ENCODE peak calls at places on chromosome 1, in seven cellular contexts. V, E, J, G, Y, W and T are unnamed samples.

GRCh38 chr1:145806844-145807243 is 17.1 kb downstream of the RNF115 start:
- DNase-seq in G (no peak), Y (no peak), J (no peak), V (no peak), W (no peak), E (no peak), T (no peak)

GRCh38 chr1:30777060-30777905 is 19.7 kb upstream of the LAPTM5 start:
- DNase-seq in J (no peak), Y (peak), V (no peak), E (no peak), G (no peak), W (no peak), T (no peak)

GRCh38 chr1:31926846-31927660 is 11.1 kb downstream of the PTP4A2 start:
- DNase-seq in G (no peak), V (no peak), Y (no peak), W (no peak), J (no peak), E (no peak), T (no peak)

GRCh38 chr1:14476170-14476955 is 122.1 kb upstream of the KAZN start:
- DNase-seq in Y (peak), J (no peak), E (peak), G (no peak), W (no peak), V (no peak), T (no peak)

GRCh38 chr1:29256979-29257804 is 20.9 kb downstream of the PTPRU start:
- DNase-seq in Y (peak), J (no peak), W (no peak), G (peak), V (no peak), E (no peak), T (no peak)

GRCh38 chr1:167412072-167412471 is 106.3 kb downstream of the CD247 start:
- DNase-seq in E (no peak), W (no peak), J (no peak), Y (no peak), V (no peak), G (no peak), T (no peak)

GRCh38 chr1:3009021-3009420 is 12.2 kb upstream of the ACTRT2 start:
- DNase-seq in G (peak), E (no peak), Y (no peak), J (no peak), V (no peak), W (no peak), T (no peak)

GRCh38 chr1:155061381-155062150 is 2.0 kb upstream of the EFNA4 start:
- DNase-seq in V (peak), E (peak), Y (peak), G (peak), J (peak), W (no peak), T (peak)

GRCh38 chr1:178060789-178061556 is 32.9 kb upstream of the RASAL2 start:
- DNase-seq in E (peak), Y (peak), V (peak), J (no peak), G (no peak), W (peak), T (peak)

GRCh38 chr1:155050560-155051341 is at the start of gene ADAM15:
- DNase-seq in J (no peak), G (peak), V (peak), E (peak), W (no peak), Y (peak), T (peak)

GRCh38 chr1:186152227-186152944 is 222.7 kb downstream of the TPR start:
- DNase-seq in W (peak), Y (peak), J (peak), E (peak), V (peak), G (no peak), T (peak)

GRCh38 chr1:65068202-65069011 is 79.6 kb upstream of the AK4 start:
- DNase-seq in V (peak), W (no peak), G (no peak), Y (no peak), J (no peak), E (peak), T (peak)

GRCh38 chr1:52098139-52098871 is 42.2 kb downstream of the BTF3L4 start:
- DNase-seq in E (no peak), W (no peak), V (no peak), G (no peak), J (no peak), Y (no peak), T (no peak)

GRCh38 chr1:108327534-108328462 is 83.9 kb upstream of the NBPF4 start:
- DNase-seq in W (no peak), J (no peak), V (no peak), Y (peak), G (no peak), E (no peak), T (no peak)

GRCh38 chr1:73943270-73943669 is 254.7 kb downstream of the LRRIQ3 start:
- DNase-seq in V (peak), Y (no peak), J (no peak), W (no peak), E (no peak), G (no peak), T (no peak)

GRCh38 chr1:31617917-31618746 is 643 bp downstream of the HCRTR1 start:
- DNase-seq in E (peak), Y (peak), G (no peak), J (no peak), V (peak), W (no peak), T (peak)

GRCh38 chr1:171661076-171661650 is 8.7 kb upstream of the MYOC start:
- DNase-seq in E (no peak), G (no peak), W (no peak), V (no peak), J (no peak), Y (no peak), T (no peak)

GRCh38 chr1:169460193-169460833 is 25.4 kb downstream of the SLC19A2 start:
- DNase-seq in J (no peak), E (peak), W (no peak), Y (no peak), V (no peak), G (no peak), T (peak)

GRCh38 chr1:225825078-225825477 is 15.2 kb downstream of the EPHX1 start:
- DNase-seq in G (no peak), Y (no peak), J (no peak), E (no peak), W (no peak), V (peak), T (no peak)

GRCh38 chr1:156435551-156436318 is 64.8 kb downstream of the MEF2D start:
- DNase-seq in W (no peak), E (no peak), Y (no peak), G (peak), J (no peak), V (no peak), T (no peak)

GRCh38 chr1:56529801-56530200 is 49.6 kb downstream of the PLPP3 start:
- DNase-seq in W (no peak), V (no peak), G (no peak), E (no peak), Y (no peak), J (no peak), T (no peak)

GRCh38 chr1:41232305-41232704 is 9.8 kb downstream of the SCMH1 start:
- DNase-seq in Y (no peak), E (no peak), G (no peak), J (no peak), W (no peak), V (no peak), T (no peak)

GRCh38 chr1:232675267-232675666 is 45.3 kb upstream of the SIPA1L2 start:
- DNase-seq in Y (no peak), V (no peak), J (no peak), E (peak), W (no peak), G (no peak), T (no peak)

GRCh38 chr1:192939440-192939839 is 119.7 kb downstream of the UCHL5 start:
- DNase-seq in Y (no peak), E (no peak), J (no peak), W (no peak), V (peak), G (no peak), T (no peak)

GRCh38 chr1:97820470-97821188 is 100.2 kb downstream of the DPYD start:
- DNase-seq in E (peak), G (no peak), V (peak), J (peak), Y (peak), W (no peak), T (peak)

GRCh38 chr1:77281491-77282186 is at the start of gene AK5:
- DNase-seq in V (peak), G (peak), E (peak), W (no peak), J (no peak), Y (peak), T (peak)

GRCh38 chr1:31683997-31684396 is 19.8 kb downstream of the COL16A1 start:
- DNase-seq in W (no peak), E (no peak), G (no peak), Y (no peak), J (no peak), V (no peak), T (no peak)

GRCh38 chr1:77830946-77831345 is 51.5 kb downstream of the MIGA1 start:
- DNase-seq in E (no peak), V (no peak), G (no peak), J (no peak), Y (no peak), W (no peak), T (no peak)

GRCh38 chr1:2556277-2557145 is at the start of gene TNFRSF14:
- DNase-seq in J (no peak), G (peak), W (no peak), E (peak), V (peak), Y (peak), T (no peak)

GRCh38 chr1:27606708-27607238 is 2.8 kb upstream of the AHDC1 start:
- DNase-seq in Y (no peak), V (peak), E (peak), G (no peak), W (no peak), J (no peak), T (no peak)

GRCh38 chr1:3275471-3276340 is 178.8 kb upstream of the ARHGEF16 start:
- DNase-seq in W (no peak), G (no peak), V (no peak), J (no peak), Y (no peak), E (peak), T (no peak)

GRCh38 chr1:42453386-42453785 is 2.4 kb downstream of the ZMYND12 start:
- DNase-seq in W (no peak), G (no peak), E (no peak), Y (no peak), V (no peak), J (no peak), T (no peak)

GRCh38 chr1:97423397-97423796 is 497.4 kb downstream of the DPYD start:
- DNase-seq in J (no peak), Y (peak), E (no peak), V (no peak), G (no peak), W (no peak), T (no peak)

GRCh38 chr1:62841587-62842169 is 57.7 kb downstream of the ATG4C start:
- DNase-seq in Y (peak), W (no peak), J (peak), G (no peak), V (peak), E (peak), T (peak)

GRCh38 chr1:226637147-226637935 is 88.8 kb downstream of the STUM start:
- DNase-seq in V (no peak), J (no peak), Y (no peak), G (peak), W (no peak), E (no peak), T (no peak)

GRCh38 chr1:96730574-96731298 is 9.2 kb downstream of the PTBP2 start:
- DNase-seq in W (no peak), V (peak), Y (no peak), G (no peak), J (no peak), E (peak), T (no peak)

GRCh38 chr1:225808136-225808535 is 1.8 kb upstream of the EPHX1 start:
- DNase-seq in V (no peak), Y (no peak), G (no peak), E (no peak), W (no peak), J (no peak), T (no peak)

GRCh38 chr1:23864801-23865542 is 3.1 kb downstream of the FUCA1 start:
- DNase-seq in E (no peak), J (no peak), G (no peak), V (no peak), Y (no peak), W (no peak), T (no peak)

DNA sequence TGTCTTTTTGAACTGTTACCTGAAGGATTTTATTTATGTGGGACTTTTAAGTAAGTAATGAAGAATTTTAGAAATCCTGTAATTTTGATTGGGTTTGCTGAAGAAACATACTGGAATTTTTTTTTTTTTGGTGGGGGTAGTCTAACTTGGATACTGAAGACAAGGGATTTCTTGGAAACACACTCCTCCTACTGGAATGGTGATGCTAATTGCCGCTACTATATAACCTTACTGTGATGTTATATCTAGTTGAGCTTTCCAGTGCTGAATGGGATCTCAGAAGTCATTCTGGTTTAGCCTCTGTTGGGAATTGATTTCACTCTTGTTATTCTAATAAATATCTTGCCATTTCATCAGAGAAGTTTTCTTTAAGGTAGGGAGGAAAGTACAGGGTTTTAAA is 8.4 kb downstream of the PPP2R5A start:
- DNase-seq in J (no peak), G (no peak), W (no peak), V (peak), Y (no peak), E (peak), T (no peak)
- TF ChIP-seq CTCF in J (peak), G (no peak), W (peak), V (peak), Y (peak), E (peak), T (no peak)

GRCh38 chr1:162107911-162108310 is 38.4 kb downstream of the NOS1AP start:
- DNase-seq in E (no peak), J (no peak), W (no peak), G (no peak), Y (no peak), V (no peak), T (no peak)
- H3K27ac ChIP-seq in E (no peak), J (no peak), W (no peak), G (no peak), Y (no peak), V (no peak), T (no peak)

GRCh38 chr1:47785561-47786271 is 211.5 kb downstream of the TRABD2B start:
- DNase-seq in W (no peak), J (no peak), G (no peak), Y (no peak), E (no peak), V (peak), T (no peak)
- TF ChIP-seq CTCF in W (peak), J (no peak), G (no peak), Y (no peak), E (no peak), V (peak), T (no peak)

GRCh38 chr1:202349263-202349928 is 897 bp downstream of the PPP1R12B start:
- DNase-seq in G (no peak), V (peak), Y (peak), J (no peak), E (peak), W (no peak), T (no peak)

GRCh38 chr1:202355944-202356553 is 7.5 kb downstream of the PPP1R12B start:
- DNase-seq in Y (no peak), E (no peak), V (no peak), G (no peak), J (no peak), W (no peak), T (no peak)

GRCh38 chr1:202348005-202348508 is 442 bp upstream of the PPP1R12B start:
- DNase-seq in W (no peak), G (no peak), J (no peak), V (no peak), E (no peak), Y (no peak), T (no peak)

GRCh38 chr1:202348509-202349262 is at the start of gene PPP1R12B:
- DNase-seq in G (peak), E (peak), W (peak), Y (peak), V (peak), J (peak), T (peak)

GRCh38 chr1:202351725-202352124 is 3.2 kb downstream of the PPP1R12B start:
- DNase-seq in W (no peak), V (no peak), G (no peak), E (peak), Y (no peak), J (no peak), T (no peak)
- H3K27ac ChIP-seq in W (no peak), V (no peak), G (no peak), E (no peak), Y (no peak), J (no peak), T (no peak)

DNA sequence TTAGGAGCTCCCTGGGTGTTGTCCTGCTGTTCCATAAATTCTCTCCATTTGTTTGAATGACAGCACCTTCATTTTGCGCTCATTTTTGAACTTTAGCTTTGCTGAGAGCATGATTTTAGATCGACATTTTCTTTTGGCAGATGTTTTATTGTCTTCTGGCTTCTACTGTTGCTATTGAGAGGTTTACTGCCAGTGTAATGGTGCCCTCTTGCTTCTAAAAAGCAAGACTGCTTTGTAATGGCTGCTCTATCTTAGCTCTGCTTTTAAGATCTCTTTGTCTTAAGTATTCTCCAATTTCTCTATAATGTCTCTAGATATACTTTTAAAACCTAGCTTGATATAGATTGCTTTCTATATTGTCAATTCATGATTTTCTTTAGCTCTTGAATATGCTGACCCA is 27.8 kb downstream of the THEM4 start:
- DNase-seq in G (no peak), Y (no peak), J (no peak), V (no peak), W (no peak), E (no peak), T (no peak)
- TF ChIP-seq CTCF in G (no peak), Y (peak), J (peak), V (peak), W (no peak), E (no peak), T (peak)

DNA sequence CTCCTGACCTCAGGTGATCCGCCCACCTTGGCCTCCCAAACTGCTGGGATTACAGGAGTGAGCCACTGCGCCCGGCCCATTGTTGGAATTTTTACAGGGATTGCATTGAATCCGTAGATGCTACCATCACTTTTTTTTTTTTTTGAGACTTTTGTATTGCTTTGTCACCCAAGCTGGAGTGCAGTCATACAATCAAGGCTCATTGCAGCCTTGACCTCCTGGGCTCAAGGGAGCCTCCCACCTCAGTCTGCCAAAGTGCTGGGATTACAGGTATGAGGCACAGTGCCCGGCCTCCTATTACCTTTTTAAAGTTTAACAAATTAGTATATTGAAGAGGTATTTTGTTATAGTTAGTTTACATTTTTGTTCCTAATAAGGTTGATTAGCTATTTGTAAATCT is 62.2 kb upstream of the SLC45A1 start:
- DNase-seq in J (no peak), Y (no peak), V (no peak), E (no peak), G (peak), W (no peak), T (no peak)
- H3K27ac ChIP-seq in J (no peak), Y (no peak), V (no peak), E (no peak), G (no peak), W (no peak), T (no peak)

GRCh38 chr1:162973381-162973795 is 95.8 kb upstream of the RGS4 start:
- DNase-seq in W (no peak), G (no peak), V (no peak), J (no peak), Y (peak), E (peak), T (peak)
- TF ChIP-seq CTCF in W (no peak), G (no peak), V (no peak), J (no peak), Y (no peak), E (no peak), T (no peak)

DNA sequence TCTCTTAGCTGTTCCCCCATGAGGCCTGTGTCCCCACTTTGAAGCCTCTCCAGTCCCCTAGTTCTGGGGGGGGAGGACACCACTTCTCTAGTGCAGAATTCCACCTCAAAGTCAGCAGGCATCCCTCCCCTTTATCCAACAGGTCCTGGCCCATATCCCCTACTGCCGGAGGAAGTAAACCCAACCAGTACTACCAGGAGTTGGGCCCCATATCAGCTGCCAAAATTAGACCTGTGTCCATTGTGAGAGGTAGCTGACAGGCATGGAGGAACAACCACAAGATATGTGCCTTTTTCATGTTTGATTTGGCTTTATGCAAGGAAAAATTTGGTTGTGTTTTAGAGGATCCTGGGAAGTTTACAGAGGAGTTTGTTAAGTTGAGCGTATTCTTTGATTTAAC is 22.1 kb upstream of the SLC6A9 start:
- DNase-seq in J (no peak), W (no peak), G (no peak), E (no peak), Y (no peak), V (no peak), T (no peak)
- H3K27ac ChIP-seq in J (no peak), W (no peak), G (no peak), E (no peak), Y (no peak), V (no peak), T (no peak)

DNA sequence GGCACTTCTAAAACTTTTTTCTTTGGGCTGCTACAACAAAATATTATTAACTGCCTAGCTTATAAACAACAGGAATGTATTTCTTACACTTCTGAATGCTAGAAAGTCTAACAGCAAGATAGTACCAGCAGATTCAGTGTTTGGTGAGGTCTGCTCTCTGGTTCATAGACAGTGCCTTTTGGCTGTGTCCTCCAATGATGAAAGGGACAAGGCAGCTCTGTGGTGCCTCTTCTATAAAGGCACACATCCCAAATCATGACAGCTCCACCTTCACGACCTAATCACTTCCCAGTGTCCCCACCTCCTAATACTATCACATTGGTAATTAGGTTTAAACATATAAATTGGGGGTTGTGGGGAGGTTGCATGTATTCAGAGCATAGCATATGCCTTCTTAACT is 9.5 kb downstream of the CFH start:
- DNase-seq in V (no peak), Y (no peak), G (no peak), E (no peak), W (no peak), J (no peak), T (no peak)
- TF ChIP-seq CTCF in V (no peak), Y (no peak), G (no peak), E (no peak), W (no peak), J (no peak), T (no peak)